ENCODE peak calls at places on chromosomes 6 and 20, in eight cellular contexts. Y, B, F, H, V, K, U and P are unnamed samples.

GRCh38 chr20:32780749-32781402 is 18.7 kb downstream of the DNMT3B start:
- DNase-seq in B (no peak), F (no peak), U (no peak), K (no peak), H (no peak), Y (no peak), V (no peak), P (no peak)

GRCh38 chr20:57938158-57939108 is 228.6 kb upstream of the PMEPA1 start:
- DNase-seq in U (no peak), B (no peak), H (no peak), V (peak; percentile 50), F (no peak), K (no peak), Y (no peak), P (no peak)

GRCh38 chr20:32189123-32189410 is 18.5 kb downstream of the PLAGL2 start:
- DNase-seq in V (no peak), U (no peak), F (no peak), Y (no peak), B (no peak), K (no peak), H (no peak), P (no peak)

GRCh38 chr6:34792605-34793500 is 970 bp downstream of the BLTP3A start:
- DNase-seq in B (no peak), H (peak; percentile 30), V (peak; percentile 65), Y (peak; percentile 43), K (no peak), F (peak; percentile 37), U (no peak), P (no peak)

GRCh38 chr20:13325033-13325432 is 104.0 kb downstream of the ISM1 start:
- DNase-seq in U (no peak), F (no peak), K (no peak), B (no peak), V (peak; percentile 65), Y (no peak), H (no peak), P (no peak)

GRCh38 chr20:15937179-15937578 is 636.1 kb downstream of the KIF16B start:
- DNase-seq in U (no peak), Y (no peak), H (no peak), F (no peak), B (no peak), K (no peak), V (no peak), P (no peak)

GRCh38 chr6:2806664-2807063 is 35.0 kb downstream of the SERPINB1 start:
- DNase-seq in H (no peak), Y (no peak), K (no peak), V (no peak), F (no peak), U (no peak), B (no peak), P (no peak)

GRCh38 chr6:162854734-162855191 is 127.0 kb downstream of the PACRG start:
- DNase-seq in F (no peak), K (no peak), B (no peak), U (no peak), V (no peak), Y (no peak), H (no peak), P (no peak)

GRCh38 chr6:105045546-105045945 is 88.6 kb downstream of the LIN28B start:
- DNase-seq in B (no peak), F (no peak), Y (no peak), V (peak; percentile 63), H (no peak), K (no peak), U (no peak), P (no peak)

GRCh38 chr20:63173552-63174191 is 42.3 kb downstream of the YTHDF1 start:
- DNase-seq in F (no peak), V (no peak), U (no peak), B (no peak), Y (no peak), H (no peak), K (no peak), P (no peak)

GRCh38 chr20:6582449-6582848 is 185.0 kb upstream of the BMP2 start:
- DNase-seq in F (no peak), Y (no peak), K (no peak), U (no peak), B (no peak), V (no peak), H (no peak), P (no peak)

GRCh38 chr6:43669922-43670622 is 17.5 kb downstream of the MRPS18A start:
- DNase-seq in Y (no peak), U (no peak), B (no peak), V (no peak), F (no peak), H (no peak), K (no peak), P (peak; percentile 23)

GRCh38 chr6:118825661-118826060 is 68.3 kb upstream of the ASF1A start:
- DNase-seq in K (no peak), Y (no peak), U (no peak), B (no peak), V (no peak), F (no peak), H (no peak), P (no peak)

GRCh38 chr6:3841711-3842565 is 7.2 kb upstream of the FAM50B start:
- DNase-seq in F (no peak), H (peak; percentile 68), K (no peak), Y (no peak), V (peak; percentile 96), U (no peak), B (no peak), P (peak; percentile 78)

GRCh38 chr6:140226637-140227036 is 852.2 kb upstream of the CITED2 start:
- DNase-seq in Y (no peak), V (no peak), K (no peak), B (no peak), H (no peak), U (no peak), F (no peak), P (no peak)

GRCh38 chr6:42525132-42525531 is 38.7 kb upstream of the UBR2 start:
- DNase-seq in B (no peak), Y (no peak), F (no peak), H (no peak), U (no peak), V (no peak), K (no peak), P (no peak)

GRCh38 chr6:25237579-25237978 is 41.6 kb upstream of the CARMIL1 start:
- DNase-seq in H (no peak), K (no peak), B (no peak), V (peak; percentile 57), F (no peak), Y (no peak), U (no peak), P (no peak)

GRCh38 chr20:3162080-3162611 is 2.5 kb upstream of the FASTKD5 start:
- DNase-seq in F (no peak), V (no peak), Y (no peak), B (no peak), H (no peak), K (peak; percentile 86), U (no peak), P (no peak)

GRCh38 chr6:118980063-118980462 is 45.1 kb upstream of the MCM9 start:
- DNase-seq in F (no peak), V (peak; percentile 4), K (no peak), Y (no peak), H (no peak), B (no peak), U (no peak), P (peak; percentile 54)

GRCh38 chr20:3724356-3724755 is 8.1 kb upstream of the HSPA12B start:
- DNase-seq in Y (no peak), H (no peak), B (no peak), K (no peak), U (no peak), V (no peak), F (no peak), P (no peak)

GRCh38 chr20:37961016-37961415 is 58.1 kb downstream of the VSTM2L start:
- DNase-seq in K (no peak), B (no peak), F (no peak), U (no peak), V (no peak), H (no peak), Y (no peak), P (no peak)

GRCh38 chr6:131045139-131045538 is 17.9 kb downstream of the EPB41L2 start:
- DNase-seq in V (no peak), Y (no peak), B (no peak), F (no peak), H (no peak), U (no peak), K (no peak), P (no peak)

GRCh38 chr6:129606664-129607063 is 103.3 kb downstream of the ARHGAP18 start:
- DNase-seq in B (no peak), U (no peak), V (peak; percentile 38), Y (no peak), F (no peak), K (no peak), H (no peak), P (no peak)

GRCh38 chr6:26457407-26457795 is 354 bp upstream of the BTN2A1 start:
- DNase-seq in U (peak; percentile 65), H (no peak), K (no peak), F (no peak), Y (no peak), B (no peak), V (no peak), P (peak; percentile 78)

GRCh38 chr20:63457737-63458136 is 14.7 kb downstream of the KCNQ2 start:
- DNase-seq in Y (no peak), B (no peak), H (no peak), U (no peak), F (peak; percentile 49), K (no peak), V (peak; percentile 9), P (no peak)

GRCh38 chr6:150902142-150902800 is 36.8 kb downstream of the MTHFD1L start:
- DNase-seq in K (no peak), B (no peak), H (no peak), U (no peak), Y (no peak), F (no peak), V (no peak), P (no peak)

GRCh38 chr20:61135266-61135665 is 116.8 kb upstream of the CDH4 start:
- DNase-seq in K (no peak), U (no peak), V (no peak), Y (no peak), F (no peak), B (no peak), H (no peak), P (no peak)

GRCh38 chr6:82766476-82766875 is 299.2 kb downstream of the UBE3D start:
- DNase-seq in Y (no peak), K (no peak), B (no peak), H (no peak), U (no peak), V (no peak), F (no peak), P (no peak)

GRCh38 chr6:108622601-108623335 is 62.1 kb downstream of the FOXO3 start:
- DNase-seq in Y (no peak), K (no peak), B (no peak), V (peak; percentile 91), F (no peak), H (peak; percentile 82), U (no peak), P (peak; percentile 78)

GRCh38 chr6:160430203-160430602 is 82.0 kb downstream of the SLC22A3 start:
- DNase-seq in V (no peak), K (no peak), B (no peak), H (no peak), Y (no peak), F (no peak), U (no peak), P (no peak)